ENCODE peak calls at places on chromosomes 1 and 21, in four cellular contexts. B, R, C and J are unnamed samples.

GRCh38 chr1:247293047-247293446 is 37.2 kb downstream of the VN1R5 start:
- DNase-seq in B (no peak), R (no peak), C (no peak), J (no peak)

GRCh38 chr1:43639990-43640794 is 9.8 kb upstream of the KDM4A start:
- DNase-seq in B (no peak), R (no peak), C (no peak), J (no peak)

GRCh38 chr1:75725256-75725655 is 747 bp downstream of the ACADM start:
- DNase-seq in B (no peak), R (no peak), C (no peak), J (no peak)

GRCh38 chr1:9589144-9589718 is 520 bp downstream of the TMEM201 start:
- DNase-seq in B (peak), R (peak), C (peak), J (no peak)

GRCh38 chr21:33967086-33967571 is 51.5 kb upstream of the ATP5PO start:
- DNase-seq in B (no peak), R (no peak), C (no peak), J (no peak)

GRCh38 chr1:178004926-178005391 is 35.1 kb upstream of the SEC16B start:
- DNase-seq in B (no peak), R (no peak), C (no peak), J (no peak)

GRCh38 chr1:11138952-11139351 is 39.3 kb upstream of the EXOSC10 start:
- DNase-seq in B (no peak), R (no peak), C (no peak), J (no peak)

GRCh38 chr1:39886757-39887231 is 3.5 kb upstream of the TRIT1 start:
- DNase-seq in B (no peak), R (no peak), C (no peak), J (no peak)

GRCh38 chr1:11320153-11320936 is 47.3 kb downstream of the UBIAD1 start:
- DNase-seq in B (peak), R (no peak), C (peak), J (no peak)

GRCh38 chr1:231284441-231284840 is 43.4 kb downstream of the GNPAT start:
- DNase-seq in B (no peak), R (no peak), C (peak), J (no peak)

GRCh38 chr1:183148599-183148998 is 37.5 kb upstream of the LAMC2 start:
- DNase-seq in B (no peak), R (no peak), C (no peak), J (no peak)

GRCh38 chr1:183167676-183168075 is 18.4 kb upstream of the LAMC2 start:
- DNase-seq in B (no peak), R (no peak), C (no peak), J (no peak)